ENCODE peak calls at places on chromosomes 11 and 22, in nine cellular contexts. G, Q, Z, I, W, O, C, E and N are unnamed samples.

GRCh38 chr11:93740031-93740801 is 1.1 kb downstream of the TAF1D start:
- DNase-seq in Q (peak), W (no peak), Z (no peak), O (no peak), I (peak), G (no peak), E (no peak), C (no peak), N (no peak)

GRCh38 chr11:14503023-14503422 is 3.4 kb upstream of the COPB1 start:
- DNase-seq in G (no peak), Z (no peak), O (no peak), Q (no peak), W (no peak), E (no peak), I (no peak), C (no peak), N (no peak)

GRCh38 chr11:119700536-119701346 is 28.3 kb downstream of the NECTIN1 start:
- DNase-seq in Z (no peak), O (no peak), I (no peak), C (no peak), E (no peak), W (no peak), Q (no peak), G (no peak), N (no peak)

GRCh38 chr11:126229782-126230540 is 18.4 kb downstream of the FAM118B start:
- DNase-seq in E (no peak), C (peak), Q (no peak), Z (no peak), W (no peak), G (no peak), O (no peak), I (no peak), N (no peak)

GRCh38 chr11:88402192-88402715 is 64.7 kb upstream of the CTSC start:
- DNase-seq in O (no peak), Q (peak), G (no peak), Z (no peak), E (peak), W (no peak), I (no peak), C (peak), N (no peak)

GRCh38 chr11:116960916-116961315 is 123.5 kb upstream of the APOA1 start:
- DNase-seq in G (no peak), Q (peak), O (no peak), E (no peak), W (peak), Z (no peak), I (no peak), C (no peak), N (no peak)

GRCh38 chr22:49018601-49019000 is 809.1 kb downstream of the BRD1 start:
- DNase-seq in G (no peak), I (no peak), Q (no peak), C (no peak), W (no peak), O (peak), Z (no peak), E (no peak), N (no peak)

GRCh38 chr22:37549704-37550059 is 10.6 kb upstream of the CDC42EP1 start:
- DNase-seq in W (no peak), E (no peak), I (no peak), Z (no peak), Q (no peak), G (no peak), O (no peak), C (no peak), N (peak)

GRCh38 chr11:61828629-61829407 is 718 bp downstream of the FADS2 start:
- DNase-seq in Z (no peak), G (peak), O (peak), I (peak), Q (no peak), C (no peak), W (no peak), E (peak), N (peak)

GRCh38 chr11:64642418-64642735 is 51.4 kb downstream of the SLC22A12 start:
- DNase-seq in O (no peak), Q (no peak), Z (no peak), W (no peak), G (no peak), E (no peak), C (no peak), I (no peak), N (no peak)

GRCh38 chr22:29670615-29671014 is 49.2 kb upstream of the CABP7 start:
- DNase-seq in I (no peak), C (no peak), G (no peak), O (no peak), E (no peak), W (no peak), Z (no peak), Q (no peak), N (no peak)

GRCh38 chr22:50251472-50252054 is 498 bp upstream of the HDAC10 start:
- DNase-seq in O (no peak), C (no peak), I (no peak), Z (no peak), Q (no peak), G (no peak), E (no peak), W (no peak), N (no peak)

GRCh38 chr11:4830909-4831308 is 9.8 kb downstream of the OR51F2 start:
- DNase-seq in E (no peak), O (no peak), Z (no peak), Q (no peak), I (no peak), G (no peak), W (no peak), C (no peak), N (no peak)

GRCh38 chr11:106828576-106828975 is 189.7 kb downstream of the GUCY1A2 start:
- DNase-seq in G (no peak), Z (no peak), I (no peak), C (no peak), O (no peak), E (no peak), W (no peak), Q (no peak), N (no peak)

DNA sequence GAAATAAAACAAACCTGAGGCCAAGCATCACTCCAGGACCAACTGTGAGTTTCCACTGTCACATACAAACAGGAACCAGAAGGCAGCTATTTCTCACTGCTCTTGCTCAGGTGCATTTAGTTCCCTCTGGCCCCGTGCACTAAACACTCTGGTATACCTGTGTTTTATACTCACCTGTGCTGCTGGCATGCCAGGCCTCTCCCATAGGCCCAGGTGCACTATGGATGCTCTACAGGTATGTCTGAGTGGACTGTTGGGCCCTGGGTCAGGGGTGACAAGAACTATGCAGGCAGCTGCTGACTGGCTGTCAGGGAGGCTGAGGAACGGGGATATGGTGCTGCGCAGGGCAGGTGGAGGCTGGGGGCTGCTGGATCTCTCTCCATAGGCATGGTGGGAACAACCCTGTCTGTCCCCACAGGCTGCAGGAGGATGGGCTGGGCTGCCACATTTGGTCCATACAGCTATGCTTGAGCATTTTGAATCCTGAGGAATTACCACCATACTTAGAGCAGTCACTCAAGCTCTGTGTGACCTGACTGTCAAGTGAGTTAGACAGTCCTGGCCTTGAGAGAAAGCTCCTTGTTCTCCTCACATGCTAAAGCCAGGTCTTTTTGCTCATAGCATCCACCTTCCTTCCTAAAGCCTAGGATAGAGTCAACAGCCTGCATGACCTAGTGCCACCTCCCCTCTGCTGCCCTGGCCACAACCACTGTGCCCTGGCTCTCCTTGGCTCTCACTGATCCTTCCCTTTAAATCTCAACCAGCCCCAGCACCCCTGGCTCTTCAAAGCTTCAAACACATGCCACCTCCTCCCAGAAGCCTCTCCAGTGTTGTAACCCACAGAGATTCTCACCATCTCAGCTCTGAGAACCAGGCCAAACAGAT is 72.9 kb downstream of the C11orf58 start:
- DNase-seq in C (no peak), Q (no peak), G (no peak), E (no peak), I (no peak), Z (no peak), O (no peak), W (no peak), N (no peak)
- TF ChIP-seq CTCF in C (no peak), Q (no peak), G (no peak), E (no peak), I (no peak), Z (no peak), O (no peak), W (no peak), N (no peak)

GRCh38 chr11:2691355-2691761 is 8.4 kb downstream of the KCNQ1OT1 start:
- DNase-seq in O (no peak), Q (no peak), I (no peak), Z (no peak), G (no peak), W (no peak), C (no peak), E (no peak), N (no peak)
- TF ChIP-seq CTCF in O (no peak), Q (no peak), I (no peak), Z (no peak), G (no peak), W (no peak), C (no peak), E (no peak), N (no peak)

DNA sequence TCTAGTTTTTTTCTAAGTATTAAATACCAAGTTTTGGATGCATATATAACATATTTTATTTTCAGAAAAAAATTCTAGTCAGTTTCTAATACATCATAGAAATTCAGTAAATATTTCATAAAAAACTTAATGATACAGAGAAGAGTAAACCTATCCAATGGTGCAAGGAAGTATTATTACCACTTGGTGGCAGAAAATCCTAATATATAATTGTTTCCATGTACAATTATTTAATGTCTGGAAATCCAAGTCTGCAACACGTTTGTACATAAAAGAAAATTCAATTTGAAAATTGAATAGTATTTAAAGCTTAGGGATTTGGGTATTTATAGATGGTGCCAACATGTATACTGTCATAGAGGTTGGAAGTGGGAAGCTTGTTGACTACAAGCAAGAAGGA is 127.0 kb downstream of the TRPC6 start:
- DNase-seq in Q (no peak), O (no peak), W (no peak), G (no peak), E (no peak), C (no peak), I (no peak), Z (no peak), N (no peak)
- TF ChIP-seq CTCF in Q (peak), O (peak), W (peak), G (no peak), E (peak), C (peak), I (peak), Z (peak), N (no peak)

DNA sequence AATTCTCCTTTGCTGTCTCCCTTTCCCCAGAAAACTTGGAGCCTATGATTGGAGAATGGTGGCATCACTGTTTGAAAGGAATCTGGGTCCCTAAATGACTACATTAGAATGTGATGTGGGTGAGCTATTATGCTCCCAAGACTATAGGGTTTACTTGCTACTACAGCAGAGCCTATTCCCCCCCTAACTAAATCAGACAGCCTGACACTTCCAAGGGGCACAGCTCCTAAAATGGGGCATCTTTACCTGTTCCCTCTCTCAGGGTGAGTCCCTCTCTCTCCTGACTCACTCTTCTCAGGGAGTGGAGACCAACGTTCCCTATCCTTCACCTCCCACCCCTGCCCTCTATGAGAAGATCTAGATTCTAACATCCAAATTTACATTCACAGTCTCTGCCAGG is 775 bp upstream of the ISX start:
- DNase-seq in C (no peak), G (no peak), Q (no peak), O (no peak), Z (no peak), W (no peak), I (no peak), E (no peak), N (no peak)
- TF ChIP-seq CTCF in C (no peak), G (no peak), Q (no peak), O (no peak), Z (no peak), W (no peak), I (no peak), E (no peak), N (no peak)

GRCh38 chr22:43885786-43886185 is 6.0 kb downstream of the PNPLA5 start:
- DNase-seq in O (no peak), G (no peak), W (no peak), C (no peak), E (no peak), I (no peak), Z (no peak), Q (no peak), N (no peak)

GRCh38 chr22:43885319-43885671 is 6.5 kb downstream of the PNPLA5 start:
- DNase-seq in E (no peak), Z (no peak), I (no peak), W (no peak), G (no peak), O (no peak), Q (no peak), C (no peak), N (no peak)

GRCh38 chr22:43886231-43886630 is 5.6 kb downstream of the PNPLA5 start:
- DNase-seq in E (no peak), C (no peak), Q (no peak), W (no peak), Z (no peak), O (no peak), G (no peak), I (no peak), N (no peak)

GRCh38 chr22:43883719-43884415 is 7.9 kb downstream of the PNPLA5 start:
- DNase-seq in G (no peak), Q (no peak), I (no peak), C (no peak), E (no peak), W (no peak), O (no peak), Z (no peak), N (peak)

GRCh38 chr22:43884600-43885318 is 7.1 kb downstream of the PNPLA5 start:
- DNase-seq in Q (no peak), W (no peak), O (peak), I (peak), G (peak), C (no peak), E (peak), Z (no peak), N (peak)
- TF ChIP-seq CTCF in Q (peak), W (peak), O (peak), I (peak), G (peak), C (peak), E (peak), Z (peak), N (peak)

GRCh38 chr22:44603774-44604173 is 98.2 kb upstream of the PRR5 start:
- DNase-seq in G (no peak), W (no peak), C (no peak), Z (no peak), Q (no peak), O (no peak), I (no peak), E (no peak), N (no peak)
- TF ChIP-seq CTCF in G (no peak), W (no peak), C (no peak), Z (no peak), Q (no peak), O (no peak), I (no peak), E (no peak), N (no peak)

GRCh38 chr11:133064152-133064877 is 468.0 kb downstream of the OPCML start:
- DNase-seq in Z (no peak), Q (no peak), C (peak), I (peak), G (no peak), W (no peak), E (peak), O (peak), N (peak)
- TF ChIP-seq CTCF in Z (peak), Q (peak), C (peak), I (peak), G (peak), W (no peak), E (no peak), O (peak), N (peak)

GRCh38 chr11:24716403-24716802 is 219.6 kb downstream of the LUZP2 start:
- DNase-seq in Q (no peak), G (no peak), C (no peak), W (no peak), Z (no peak), I (no peak), E (no peak), O (no peak), N (no peak)
- TF ChIP-seq CTCF in Q (no peak), G (no peak), C (no peak), W (no peak), Z (no peak), I (no peak), E (no peak), O (no peak), N (no peak)

DNA sequence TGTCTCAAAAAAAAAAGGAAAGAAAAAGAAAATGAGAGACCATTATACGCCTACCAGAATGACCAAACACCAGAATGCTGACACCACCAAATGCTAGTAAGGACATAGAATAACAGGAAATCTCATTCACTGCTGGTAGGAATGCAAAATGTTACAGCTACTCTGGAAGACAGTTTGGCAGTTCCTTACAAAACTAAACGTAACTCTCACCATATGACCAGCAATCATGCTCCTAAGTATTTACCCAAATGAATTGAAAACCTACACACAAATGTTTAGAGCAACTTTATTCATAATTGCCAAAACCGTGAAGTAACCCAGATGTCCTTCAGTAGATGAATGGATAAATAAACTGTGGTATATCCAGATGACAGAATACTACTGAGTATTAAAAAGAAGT is 7.2 kb downstream of the CHKA start:
- DNase-seq in I (no peak), Z (no peak), G (no peak), C (peak), Q (no peak), E (no peak), W (no peak), O (no peak), N (no peak)
- TF ChIP-seq CTCF in I (no peak), Z (no peak), G (no peak), C (peak), Q (peak), E (no peak), W (no peak), O (no peak), N (no peak)

DNA sequence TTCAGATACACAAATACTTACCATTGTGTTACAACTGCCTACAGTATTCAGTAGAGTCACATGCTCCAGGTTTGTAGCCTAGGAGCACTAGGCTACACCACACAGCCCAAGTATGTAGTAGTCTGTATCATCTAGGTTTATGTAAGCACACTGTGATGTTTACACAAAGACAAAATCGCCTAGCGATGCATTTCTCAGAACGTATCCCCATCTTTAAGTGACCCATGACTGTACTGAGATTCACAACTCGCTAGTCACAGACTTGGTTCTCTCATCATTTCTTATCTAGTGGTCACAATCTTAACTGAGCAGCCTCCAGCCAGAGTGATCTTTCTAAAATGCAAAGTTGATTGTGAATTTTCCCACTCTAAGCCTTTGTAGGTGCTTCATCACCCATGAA is 119.3 kb downstream of the RASSF10 start:
- DNase-seq in E (no peak), I (no peak), Q (no peak), O (no peak), C (no peak), W (no peak), Z (no peak), G (no peak), N (no peak)
- TF ChIP-seq CTCF in E (no peak), I (no peak), Q (no peak), O (no peak), C (no peak), W (no peak), Z (no peak), G (no peak), N (no peak)